ENCODE peak calls at places on chromosomes 16 and 17, in seven cellular contexts. P is NCI-H2081; U is EH; S is memory B cell; D is activated T-cell treated with anti-CD3 and anti-CD28 coated beads, Interleukin-2, amount 50 U/mL, for 4 hours; I is fibroblast of the aortic adventitia; F is endothelial cell of umbilical vein. M is an unnamed sample.

GRCh38 chr16:69927056-69927757 is 23.9 kb upstream of the CLEC18A start:
- DNase-seq in P (no peak), U (peak), S (no peak), D (no peak), I (peak), F (no peak), M (no peak)

GRCh38 chr16:66934138-66934838 is at the start of gene CIAO2B:
- DNase-seq in P (peak), U (peak), S (peak), D (peak), I (peak), F (peak), M (peak)

GRCh38 chr16:16155234-16155633 is 68.1 kb downstream of the ABCC6 start:
- DNase-seq in P (no peak), U (no peak), S (no peak), D (no peak), I (no peak), F (no peak), M (no peak)

GRCh38 chr16:30060354-30061194 is 5.0 kb upstream of the ALDOA start:
- DNase-seq in P (no peak), U (no peak), S (no peak), D (no peak), I (no peak), F (no peak), M (no peak)

GRCh38 chr17:50347087-50347893 is 1.4 kb downstream of the XYLT2 start:
- DNase-seq in P (no peak), U (no peak), S (no peak), D (no peak), I (no peak), F (no peak), M (no peak)

GRCh38 chr17:44204453-44204882 is 4.8 kb upstream of the ATXN7L3 start:
- DNase-seq in P (no peak), U (peak), S (no peak), D (no peak), I (peak), F (no peak), M (no peak)

GRCh38 chr17:37069087-37069486 is 120.3 kb downstream of the AATF start:
- DNase-seq in P (no peak), U (no peak), S (no peak), D (no peak), I (no peak), F (no peak), M (no peak)

GRCh38 chr17:77696720-77697460 is 261.6 kb upstream of the TNRC6C start:
- DNase-seq in P (no peak), U (no peak), S (no peak), D (no peak), I (no peak), F (no peak), M (peak)

GRCh38 chr17:42647778-42648177 is 11.3 kb upstream of the TUBG2 start:
- DNase-seq in P (no peak), U (no peak), S (no peak), D (no peak), I (no peak), F (no peak), M (no peak)

GRCh38 chr17:50161023-50161910 is 4.5 kb upstream of the SGCA start:
- DNase-seq in P (peak), U (peak), S (peak), D (peak), I (peak), F (peak), M (peak)

GRCh38 chr16:23383881-23384280 is 69.1 kb downstream of the COG7 start:
- DNase-seq in P (no peak), U (no peak), S (no peak), D (no peak), I (no peak), F (no peak), M (no peak)

GRCh38 chr16:66658860-66659190 is 37.7 kb downstream of the CMTM4 start:
- DNase-seq in P (no peak), U (no peak), S (no peak), D (no peak), I (no peak), F (no peak), M (no peak)

GRCh38 chr17:51427259-51428255 is 167.2 kb downstream of the UTP18 start:
- DNase-seq in P (peak), U (no peak), S (no peak), D (peak), I (no peak), F (no peak), M (no peak)

GRCh38 chr17:77324227-77324626 is 183.5 kb downstream of the SEC14L1 start:
- DNase-seq in P (no peak), U (no peak), S (no peak), D (no peak), I (no peak), F (no peak), M (no peak)

GRCh38 chr16:26951950-26952349 is 114.8 kb upstream of the C16orf82 start:
- DNase-seq in P (no peak), U (peak), S (no peak), D (no peak), I (no peak), F (no peak), M (no peak)

GRCh38 chr16:22787456-22788189 is 26.3 kb upstream of the HS3ST2 start:
- DNase-seq in P (no peak), U (peak), S (no peak), D (no peak), I (peak), F (no peak), M (no peak)

GRCh38 chr16:59748531-59748930 is 1014.4 kb upstream of the GOT2 start:
- DNase-seq in P (no peak), U (no peak), S (no peak), D (no peak), I (no peak), F (no peak), M (no peak)

GRCh38 chr17:81302861-81303326 is 7.8 kb upstream of the SLC38A10 start:
- DNase-seq in P (no peak), U (peak), S (no peak), D (no peak), I (no peak), F (no peak), M (no peak)

GRCh38 chr16:57376313-57376818 is 4.1 kb downstream of the CX3CL1 start:
- DNase-seq in P (no peak), U (no peak), S (no peak), D (no peak), I (no peak), F (no peak), M (no peak)

GRCh38 chr17:8004899-8005298 is 2.5 kb downstream of the GUCY2D start:
- DNase-seq in P (no peak), U (peak), S (no peak), D (no peak), I (peak), F (no peak), M (no peak)

M was measured in NCI-H187.